ENCODE peak calls at places on chromosomes 3 and 15, in eight cellular contexts. L is right lobe of liver; U is neuronal stem cell; Y is left ventricle myocardium inferior; M is tibial nerve; A is CD8-positive, alpha-beta memory T cell; E is dorsolateral prefrontal cortex; N is uterus. S is an unnamed sample.

GRCh38 chr3:78153973-78154372 is 1114.1 kb downstream of the ROBO2 start:
- DNase-seq in N (no peak), E (no peak), Y (no peak), U (no peak), M (no peak), A (no peak), L (no peak), S (no peak)

GRCh38 chr3:171850968-171851600 is 7.9 kb downstream of the TMEM212 start:
- DNase-seq in M (no peak), L (no peak), U (no peak), A (no peak), Y (no peak), E (no peak), N (no peak), S (no peak)

GRCh38 chr3:13148561-13149330 is 75.5 kb upstream of the IQSEC1 start:
- DNase-seq in U (no peak), N (no peak), E (no peak), A (no peak), Y (no peak), M (no peak), L (peak), S (no peak)

GRCh38 chr15:90864507-90864906 is 3.9 kb upstream of the FURIN start:
- DNase-seq in N (no peak), L (no peak), M (no peak), A (no peak), Y (no peak), E (no peak), U (no peak), S (no peak)

GRCh38 chr3:55659023-55659355 is 171.9 kb upstream of the WNT5A start:
- DNase-seq in L (no peak), M (no peak), E (no peak), N (no peak), Y (no peak), U (no peak), A (no peak), S (no peak)

GRCh38 chr3:49351521-49352011 is 6.6 kb downstream of the GPX1 start:
- DNase-seq in E (no peak), A (no peak), M (no peak), Y (no peak), U (no peak), L (no peak), N (no peak), S (no peak)

GRCh38 chr15:51497806-51498205 is 124.8 kb downstream of the DMXL2 start:
- DNase-seq in N (no peak), A (no peak), U (no peak), M (no peak), E (no peak), Y (no peak), L (no peak), S (no peak)

GRCh38 chr3:49378249-49378899 is 20.2 kb upstream of the GPX1 start:
- DNase-seq in M (peak), E (peak), N (peak), L (no peak), Y (peak), A (no peak), U (no peak), S (no peak)

GRCh38 chr3:98529856-98530459 is 1.8 kb upstream of the GPR15 start:
- DNase-seq in U (no peak), E (no peak), A (no peak), Y (no peak), N (no peak), L (no peak), M (no peak), S (no peak)

GRCh38 chr3:45807133-45807532 is 10.8 kb upstream of the SLC6A20 start:
- DNase-seq in M (no peak), Y (peak), E (no peak), L (no peak), N (no peak), A (no peak), U (no peak), S (no peak)

GRCh38 chr3:101849714-101850326 is 506 bp downstream of the NFKBIZ start:
- DNase-seq in U (peak), L (peak), A (peak), N (peak), E (peak), M (peak), Y (peak), S (no peak)

GRCh38 chr15:95968856-95969255 is 361.6 kb upstream of the NR2F2 start:
- DNase-seq in U (no peak), Y (no peak), M (no peak), A (no peak), E (no peak), L (no peak), N (no peak), S (no peak)
- H3K27ac ChIP-seq in U (no peak), Y (no peak), M (no peak), A (no peak), E (no peak), L (no peak), N (no peak), S (no peak)

GRCh38 chr15:68512578-68512977 is 66.2 kb upstream of the CORO2B start:
- DNase-seq in A (no peak), E (no peak), M (no peak), U (no peak), N (no peak), L (no peak), Y (no peak), S (no peak)

GRCh38 chr15:68518785-68519430 is 59.9 kb upstream of the CORO2B start:
- DNase-seq in U (no peak), Y (no peak), N (no peak), A (no peak), L (no peak), E (no peak), M (no peak), S (no peak)

GRCh38 chr15:68517285-68517711 is 61.5 kb upstream of the CORO2B start:
- DNase-seq in A (no peak), M (no peak), U (peak), N (no peak), E (no peak), L (no peak), Y (peak), S (no peak)

GRCh38 chr15:68515371-68516095 is 63.3 kb upstream of the CORO2B start:
- DNase-seq in Y (no peak), L (no peak), A (no peak), M (no peak), U (no peak), E (no peak), N (no peak), S (no peak)

DNA sequence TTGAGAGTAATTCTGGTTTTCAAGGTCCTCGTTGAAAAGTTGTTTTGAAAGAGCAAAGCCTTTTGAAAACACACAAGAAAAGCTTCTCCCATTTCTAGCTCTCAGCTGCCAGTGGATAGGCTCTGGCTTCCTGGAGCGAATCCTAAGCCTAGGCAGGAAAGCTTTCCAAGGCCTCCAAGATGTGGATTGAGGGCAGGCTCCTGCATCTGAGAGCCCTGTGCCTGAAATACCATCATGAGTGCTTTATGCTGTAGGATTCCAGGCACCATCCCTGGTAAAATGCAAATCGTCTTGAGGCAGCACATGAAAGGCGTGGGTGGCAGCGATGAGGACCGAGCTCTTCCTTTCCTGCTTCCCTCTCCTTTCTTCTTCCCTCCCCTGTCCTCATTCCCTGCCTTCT is 60.7 kb upstream of the CORO2B start:
- DNase-seq in Y (no peak), N (no peak), A (no peak), L (no peak), M (no peak), E (peak), U (no peak), S (no peak)
- H3K27ac ChIP-seq in Y (peak), N (peak), A (no peak), L (no peak), M (no peak), E (peak), U (peak), S (peak)

DNA sequence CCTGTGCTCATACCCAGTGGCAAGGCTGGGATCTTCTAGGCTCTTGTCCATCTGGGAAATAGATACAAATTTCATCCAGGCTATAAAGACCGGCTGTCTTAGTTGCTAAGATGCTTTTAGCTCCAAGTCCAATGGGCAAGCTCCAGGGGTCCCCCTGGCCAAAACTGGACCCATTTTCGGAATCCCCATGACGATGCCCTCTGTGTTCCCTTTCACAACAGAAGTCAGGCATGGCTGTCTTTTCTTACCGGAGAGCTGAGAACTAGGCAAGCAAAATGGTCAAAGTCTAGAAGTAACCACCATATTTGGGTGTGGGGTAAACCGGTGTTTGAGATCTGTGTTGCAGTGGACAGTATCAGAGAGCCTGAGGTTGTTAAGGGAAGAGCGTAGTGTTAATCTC is 1.0 kb downstream of the GLYCTK start:
- DNase-seq in M (no peak), L (no peak), U (no peak), A (no peak), E (no peak), Y (no peak), N (no peak), S (no peak)
- H3K27ac ChIP-seq in M (peak), L (peak), U (no peak), A (peak), E (no peak), Y (peak), N (peak), S (peak)

GRCh38 chr15:47431501-47431900 is 285.8 kb upstream of the SEMA6D start:
- DNase-seq in M (no peak), Y (no peak), N (no peak), U (no peak), E (no peak), L (no peak), A (no peak), S (no peak)
- H3K27ac ChIP-seq in M (no peak), Y (no peak), N (no peak), U (no peak), E (no peak), L (no peak), A (no peak), S (no peak)

GRCh38 chr15:84823580-84823878 is 6.4 kb downstream of the ALPK3 start:
- DNase-seq in M (no peak), L (no peak), A (no peak), E (no peak), N (no peak), U (no peak), Y (no peak), S (no peak)
- H3K27ac ChIP-seq in M (no peak), L (peak), A (no peak), E (no peak), N (peak), U (no peak), Y (peak), S (no peak)

S was measured in breast epithelium.